ENCODE peak calls at places on chromosomes 2 and 18, in four cellular contexts. One of them, this sample, is unnamed.

GRCh38 chr2:81195774-81196382 is 891.3 kb upstream of the LRRTM1 start:
- DNase-seq in lung: no peak
- DNase-seq in NCI-H1092: no peak
- DNase-seq in activated effector memory CD4-positive, alpha-beta T cell treated with Interleukin-2 at 50 U/mL for 16 hours: no peak
- DNase-seq in this sample: no peak

GRCh38 chr18:52322307-52322706 is 17.7 kb upstream of the DCC start:
- DNase-seq in lung: no peak
- DNase-seq in NCI-H1092: no peak
- DNase-seq in activated effector memory CD4-positive, alpha-beta T cell treated with Interleukin-2 at 50 U/mL for 16 hours: no peak
- DNase-seq in this sample: no peak

GRCh38 chr2:86764661-86765307 is 25.9 kb downstream of the CD8A start:
- DNase-seq in NCI-H1092: no peak
- DNase-seq in activated effector memory CD4-positive, alpha-beta T cell treated with Interleukin-2 at 50 U/mL for 16 hours: no peak
- DNase-seq in lung: no peak
- DNase-seq in this sample: peak

GRCh38 chr2:232333361-232334135 is 45.0 kb upstream of the ALPP start:
- DNase-seq in lung: no peak
- DNase-seq in activated effector memory CD4-positive, alpha-beta T cell treated with Interleukin-2 at 50 U/mL for 16 hours: no peak
- DNase-seq in NCI-H1092: no peak
- DNase-seq in this sample: peak

GRCh38 chr2:16051046-16051489 is 110.7 kb downstream of the MYCN start:
- DNase-seq in lung: no peak
- DNase-seq in activated effector memory CD4-positive, alpha-beta T cell treated with Interleukin-2 at 50 U/mL for 16 hours: no peak
- DNase-seq in NCI-H1092: peak
- DNase-seq in this sample: no peak

GRCh38 chr2:199197448-199197847 is 260.3 kb downstream of the SATB2 start:
- DNase-seq in NCI-H1092: no peak
- DNase-seq in lung: no peak
- DNase-seq in activated effector memory CD4-positive, alpha-beta T cell treated with Interleukin-2 at 50 U/mL for 16 hours: no peak
- DNase-seq in this sample: no peak

GRCh38 chr2:11499081-11499743 is 33.3 kb upstream of the E2F6 start:
- DNase-seq in NCI-H1092: no peak
- DNase-seq in activated effector memory CD4-positive, alpha-beta T cell treated with Interleukin-2 at 50 U/mL for 16 hours: no peak
- DNase-seq in lung: no peak
- DNase-seq in this sample: no peak

GRCh38 chr2:99651930-99652670 is 162.3 kb upstream of the REV1 start:
- DNase-seq in activated effector memory CD4-positive, alpha-beta T cell treated with Interleukin-2 at 50 U/mL for 16 hours: no peak
- DNase-seq in lung: no peak
- DNase-seq in NCI-H1092: no peak
- DNase-seq in this sample: no peak

GRCh38 chr2:200679157-200679934 is 93.5 kb downstream of the AOX1 start:
- DNase-seq in lung: no peak
- DNase-seq in activated effector memory CD4-positive, alpha-beta T cell treated with Interleukin-2 at 50 U/mL for 16 hours: no peak
- DNase-seq in NCI-H1092: no peak
- DNase-seq in this sample: no peak

GRCh38 chr2:222440670-222441422 is 16.5 kb downstream of the SGPP2 start:
- DNase-seq in activated effector memory CD4-positive, alpha-beta T cell treated with Interleukin-2 at 50 U/mL for 16 hours: no peak
- DNase-seq in lung: no peak
- DNase-seq in NCI-H1092: no peak
- DNase-seq in this sample: no peak

GRCh38 chr18:46322411-46322891 is 218.3 kb downstream of the HAUS1 start:
- DNase-seq in activated effector memory CD4-positive, alpha-beta T cell treated with Interleukin-2 at 50 U/mL for 16 hours: no peak
- DNase-seq in NCI-H1092: no peak
- DNase-seq in lung: no peak
- DNase-seq in this sample: no peak